ENCODE peak calls at places on chromosome 6, in nine cellular contexts. F is NCI-H1105, T is GM20000, Y is posterior vena cava, J is nephron progenitor cell, N is stomach, L is COR-L47, A is body of pancreas, M is HTR-8/SVneo. I is an unnamed sample.

GRCh38 chr6:121305957-121306607 is 28.2 kb downstream of the TBC1D32 start:
- DNase-seq in F (peak), T (peak), Y (no peak), J (peak), N (no peak), L (peak), A (no peak), M (peak), I (no peak)

GRCh38 chr6:154099211-154099610 is 60.2 kb downstream of the OPRM1 start:
- DNase-seq in F (no peak), T (no peak), Y (no peak), J (no peak), N (no peak), L (no peak), A (no peak), M (no peak), I (no peak)

GRCh38 chr6:117440558-117441525 is 15.1 kb upstream of the ROS1 start:
- DNase-seq in F (no peak), T (no peak), Y (no peak), J (no peak), N (no peak), L (no peak), A (no peak), M (peak), I (peak)

GRCh38 chr6:127547215-127547614 is 28.1 kb upstream of the MTCL3 start:
- DNase-seq in F (no peak), T (no peak), Y (no peak), J (no peak), N (no peak), L (no peak), A (no peak), M (no peak), I (no peak)

GRCh38 chr6:78910611-78911134 is 43.3 kb downstream of the IRAK1BP1 start:
- DNase-seq in F (peak), T (peak), Y (peak), J (peak), N (no peak), L (no peak), A (peak), M (no peak), I (no peak)

GRCh38 chr6:76774750-76775396 is 688.4 kb downstream of the HTR1B start:
- DNase-seq in F (no peak), T (no peak), Y (no peak), J (peak), N (peak), L (no peak), A (peak), M (no peak), I (no peak)

GRCh38 chr6:165573671-165574070 is 89.4 kb downstream of the PDE10A start:
- DNase-seq in F (peak), T (no peak), Y (no peak), J (no peak), N (peak), L (no peak), A (peak), M (no peak), I (no peak)

GRCh38 chr6:159931112-159931511 is 37.8 kb upstream of the IGF2R start:
- DNase-seq in F (no peak), T (peak), Y (no peak), J (no peak), N (no peak), L (no peak), A (no peak), M (no peak), I (no peak)

GRCh38 chr6:46220351-46221220 is 49.8 kb upstream of the ENPP5 start:
- DNase-seq in F (no peak), T (peak), Y (no peak), J (no peak), N (no peak), L (no peak), A (no peak), M (no peak), I (no peak)

I was measured in HS-5.